ENCODE peak calls at places on chromosomes 16 and 17, in four cellular contexts. B is astrocyte; L is CD8-positive, alpha-beta T cell; Q is naive thymus-derived CD4-positive, alpha-beta T cell. V is an unnamed sample.

GRCh38 chr17:39791296-39791992 is 53.7 kb downstream of the GRB7 start:
- DNase-seq in B (no peak), Q (no peak), L (no peak), V (no peak)

GRCh38 chr17:55177159-55177913 is 87.4 kb upstream of the HLF start:
- DNase-seq in Q (no peak), L (no peak), B (no peak), V (peak; percentile 5)

GRCh38 chr17:74212262-74212912 is 984 bp upstream of the TTYH2 start:
- DNase-seq in B (peak; percentile 20), L (no peak), Q (no peak), V (no peak)

GRCh38 chr17:65797101-65797500 is 235.7 kb upstream of the AXIN2 start:
- DNase-seq in B (no peak), L (no peak), Q (no peak), V (no peak)

GRCh38 chr17:1683489-1683888 is 1.2 kb downstream of the PRPF8 start:
- DNase-seq in Q (no peak), B (no peak), L (no peak), V (no peak)

GRCh38 chr17:75250009-75250471 is 11.4 kb downstream of the GGA3 start:
- DNase-seq in Q (peak; percentile 35), L (no peak), B (no peak), V (no peak)

GRCh38 chr16:1397779-1398178 is 16.7 kb downstream of the UNKL start:
- DNase-seq in L (no peak), B (no peak), Q (no peak), V (no peak)

GRCh38 chr16:69827527-69827926 is 65.4 kb downstream of the WWP2 start:
- DNase-seq in L (no peak), B (no peak), Q (no peak), V (no peak)

GRCh38 chr16:1310832-1311200 is 1.4 kb downstream of the UBE2I start:
- DNase-seq in B (no peak), L (no peak), Q (peak; percentile 42), V (no peak)

GRCh38 chr17:83151442-83152220 is 72.2 kb downstream of the METRNL start:
- DNase-seq in B (peak; percentile 10), Q (no peak), L (no peak), V (no peak)

GRCh38 chr17:76092526-76093413 is 10.8 kb downstream of the EXOC7 start:
- DNase-seq in Q (no peak), B (no peak), L (no peak), V (no peak)

GRCh38 chr17:53017227-53017626 is 805.5 kb upstream of the KIF2B start:
- DNase-seq in L (no peak), B (no peak), Q (no peak), V (no peak)

GRCh38 chr16:56912746-56913703 is 18.9 kb upstream of the HERPUD1 start:
- DNase-seq in B (peak; percentile 61), Q (no peak), L (no peak), V (no peak)

GRCh38 chr16:27049117-27049516 is 17.6 kb upstream of the C16orf82 start:
- DNase-seq in L (no peak), B (no peak), Q (no peak), V (no peak)

GRCh38 chr17:57125866-57126265 is 40.8 kb downstream of the AKAP1 start:
- DNase-seq in B (no peak), L (no peak), Q (no peak), V (no peak)

GRCh38 chr17:57135748-57136342 is 50.8 kb downstream of the AKAP1 start:
- DNase-seq in B (no peak), L (no peak), Q (no peak), V (no peak)

GRCh38 chr17:57132663-57133062 is 47.6 kb downstream of the AKAP1 start:
- DNase-seq in L (no peak), Q (no peak), B (no peak), V (no peak)

GRCh38 chr17:57135026-57135747 is 50.1 kb downstream of the AKAP1 start:
- DNase-seq in Q (no peak), B (no peak), L (no peak), V (no peak)

DNA sequence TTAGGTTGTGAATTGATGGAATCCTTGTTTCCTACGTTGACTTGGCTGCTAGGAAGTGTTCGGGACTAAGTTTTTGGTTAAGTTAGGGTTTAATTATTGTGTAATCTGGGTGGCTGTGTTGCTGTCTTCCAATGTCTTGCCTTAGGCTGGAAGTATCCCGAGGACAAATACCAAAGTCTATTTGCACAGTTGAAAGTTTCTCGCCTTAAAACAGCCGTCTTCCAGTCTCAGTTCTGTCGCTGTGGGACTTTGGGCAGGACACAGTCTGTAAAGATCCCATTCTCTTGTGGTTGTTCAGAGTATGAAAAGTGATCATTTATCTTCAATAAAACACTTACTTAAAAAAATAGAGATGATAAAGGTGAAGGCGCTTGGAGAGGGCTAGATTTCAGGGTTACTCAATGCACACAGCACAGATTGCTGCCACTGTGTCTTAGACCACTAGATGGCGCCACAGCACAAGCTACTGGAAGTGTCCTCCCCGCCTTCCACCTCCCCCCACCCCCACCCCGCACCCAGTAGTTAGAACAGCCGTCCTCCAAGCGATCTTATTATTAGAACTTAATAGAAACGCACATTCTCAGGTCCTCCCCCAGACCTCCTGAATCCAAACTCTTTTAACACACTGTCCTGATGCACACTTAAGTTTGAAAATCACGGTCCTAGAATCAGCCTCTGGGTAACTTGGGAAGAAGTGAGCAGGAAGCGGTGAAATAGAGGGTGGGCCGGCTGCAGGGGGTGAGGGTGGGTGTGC is 45.8 kb downstream of the AKAP1 start:
- DNase-seq in B (peak; percentile 27), Q (peak; percentile 71), L (peak; percentile 71), V (peak; percentile 84)
- H3K4me3 ChIP-seq in B (no peak overlapping the region), Q (no peak overlapping the region), L (no peak overlapping the region), V (no peak overlapping the region)

DNA sequence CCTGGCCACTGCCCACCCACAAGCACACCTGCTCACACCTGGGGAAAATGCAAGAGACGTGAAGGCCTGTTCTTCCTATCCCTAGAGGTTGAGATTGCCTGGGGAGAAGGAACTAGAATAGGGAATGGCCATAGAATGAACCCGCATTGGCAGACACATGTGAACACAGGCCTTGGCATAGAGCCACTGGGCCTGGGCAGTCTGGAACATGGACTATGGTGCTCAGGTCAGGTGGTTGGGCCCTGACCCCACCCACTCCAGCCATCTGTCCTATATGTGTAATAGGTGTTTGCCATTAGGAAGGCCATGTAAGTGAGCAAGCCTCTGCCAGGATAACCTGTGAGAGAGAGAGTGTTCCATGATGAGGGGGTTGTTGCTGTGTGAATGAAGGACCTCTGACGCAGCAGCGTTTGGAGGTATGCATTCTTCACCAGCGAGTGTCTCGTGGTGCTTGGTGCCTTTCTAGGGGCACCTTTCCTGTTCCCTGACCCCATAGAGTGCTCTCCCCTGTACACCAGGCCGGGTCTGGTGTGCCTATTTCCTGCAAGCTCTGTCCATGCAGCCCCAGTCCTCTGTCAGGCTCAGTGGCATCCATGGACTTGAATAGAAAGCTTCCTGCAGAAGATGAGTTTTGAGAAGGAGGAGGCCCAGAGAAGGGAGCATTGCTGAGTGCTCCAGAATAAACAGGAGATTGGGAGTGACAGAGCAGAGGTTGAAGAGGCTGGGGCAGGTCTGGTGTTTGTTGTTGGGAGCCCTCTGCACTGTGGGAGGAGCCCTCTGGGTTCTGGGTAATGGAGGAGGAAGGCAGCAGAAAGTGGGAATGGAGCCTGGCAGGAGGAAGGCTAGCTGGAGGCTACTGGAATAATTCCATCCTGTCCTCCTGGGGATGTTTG is 15.6 kb downstream of the CTRL start:
- DNase-seq in B (no peak), L (no peak), Q (no peak), V (no peak)
- H3K27ac ChIP-seq in B (no peak overlapping the region), L (no peak overlapping the region), Q (no peak overlapping the region), V (no peak overlapping the region)

GRCh38 chr17:80529104-80529903 is 15.3 kb upstream of the RPTOR start:
- DNase-seq in L (no peak), B (no peak), Q (no peak), V (no peak)
- H3K4me3 ChIP-seq in L (no peak overlapping the region), B (no peak overlapping the region), Q (no peak overlapping the region), V (no peak overlapping the region)

DNA sequence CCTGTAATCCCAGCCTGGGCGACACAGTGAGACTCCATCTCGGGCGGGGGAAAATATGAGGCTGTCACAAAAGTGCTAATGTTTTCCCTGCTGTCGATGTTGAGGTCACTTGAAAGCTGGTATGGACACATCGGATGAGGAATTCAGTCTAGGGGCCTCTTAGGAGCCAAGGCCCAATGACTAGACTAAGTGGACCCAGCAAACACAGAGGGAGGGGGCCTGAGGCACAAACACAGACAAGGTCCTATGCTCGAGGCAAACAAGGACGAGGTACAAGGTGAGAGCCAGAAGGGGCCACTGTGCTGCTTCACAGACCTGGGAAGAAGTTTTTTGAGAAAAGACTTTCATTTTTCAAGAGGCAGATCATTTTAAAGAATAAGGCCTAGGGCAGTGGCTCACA is 15.2 kb downstream of the TRAP1 start:
- DNase-seq in L (no peak), B (no peak), Q (no peak), V (no peak)
- H3K27ac ChIP-seq in L (no peak overlapping the region), B (no peak overlapping the region), Q (no peak overlapping the region), V (no peak overlapping the region)

DNA sequence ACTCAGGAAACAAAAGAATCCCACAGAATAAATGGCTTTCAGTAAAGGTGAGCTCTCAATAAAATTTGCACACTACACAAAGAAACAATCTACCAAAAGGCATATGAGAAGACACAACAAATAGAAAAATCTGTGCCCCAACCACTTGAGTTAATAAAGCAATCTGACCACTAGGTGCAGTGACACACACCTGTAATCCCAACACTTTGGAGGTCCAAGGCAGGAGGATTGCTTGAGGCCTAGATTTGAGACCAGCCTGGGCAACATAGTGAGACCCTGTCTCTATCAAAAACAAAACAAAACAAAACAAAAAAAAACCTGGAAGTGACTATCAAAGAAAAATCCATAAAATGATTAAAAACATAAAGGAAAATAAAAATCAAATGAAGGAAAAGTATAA is 9.6 kb upstream of the ABCA5 start:
- DNase-seq in Q (no peak), L (no peak), B (no peak), V (no peak)
- H3K4me3 ChIP-seq in Q (no peak overlapping the region), L (no peak overlapping the region), B (no peak overlapping the region), V (no peak overlapping the region)

GRCh38 chr17:59761385-59762021 is 54.0 kb downstream of the VMP1 start:
- DNase-seq in Q (no peak), B (peak; percentile 98), L (no peak), V (peak; percentile 56)
- H3K27ac ChIP-seq in Q (no peak overlapping the region), B (peak overlapping the region; percentile 100), L (no peak overlapping the region), V (peak overlapping the region; percentile 92)

DNA sequence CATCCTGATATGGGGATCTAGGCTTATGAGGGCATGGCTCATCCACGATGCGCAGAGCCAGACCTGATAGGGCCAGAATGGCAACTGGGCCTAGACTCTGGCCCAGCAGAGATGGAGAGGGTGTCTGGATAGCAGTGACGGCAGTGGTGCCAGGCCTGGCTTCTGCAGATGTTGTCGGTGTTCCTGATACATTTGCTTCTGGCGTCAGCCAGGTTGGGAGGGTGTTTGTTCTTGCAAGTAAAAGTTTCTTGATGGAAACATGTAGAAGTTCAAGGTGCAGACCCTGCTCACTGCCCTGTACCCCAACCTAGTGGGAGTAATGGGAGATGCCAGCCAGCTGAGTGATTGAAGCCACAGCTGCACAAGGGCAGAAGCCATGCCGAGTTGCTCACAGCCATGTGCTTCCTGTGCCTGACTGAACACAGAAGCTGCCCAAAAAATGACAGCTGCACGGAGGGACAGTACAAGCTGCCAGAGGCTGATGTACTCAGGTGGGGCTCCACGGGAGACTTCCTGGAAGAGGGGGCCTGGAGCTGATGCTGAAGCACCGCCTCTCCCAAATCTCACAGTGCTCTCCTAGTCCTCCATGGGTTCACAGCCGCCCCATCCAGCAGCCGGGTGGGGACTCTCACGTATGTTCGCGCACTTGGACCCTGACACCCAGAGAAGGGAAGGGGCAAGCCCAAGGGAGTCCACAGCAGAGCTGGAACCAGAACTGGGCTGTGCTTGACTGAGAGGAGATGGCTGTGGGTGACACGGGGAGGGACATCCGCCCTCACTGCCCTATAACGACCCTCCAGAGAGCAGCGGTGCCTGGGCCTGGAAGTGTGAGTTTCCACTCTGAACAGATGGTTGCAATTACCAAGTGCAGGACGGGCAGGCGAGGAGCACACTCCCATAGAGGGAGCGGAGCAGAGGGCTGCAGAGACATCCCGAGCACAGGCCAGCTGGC is 78.7 kb downstream of the N4BP1 start:
- DNase-seq in L (no peak), B (no peak), Q (no peak), V (peak; percentile 71)
- H3K4me3 ChIP-seq in L (no peak overlapping the region), B (no peak overlapping the region), Q (no peak overlapping the region), V (no peak overlapping the region)

V was measured in cardiac muscle cell.